ENCODE peak calls at places on chromosomes 16 and 17, in seven cellular contexts. X is SJSA1, Z is psoas muscle, T is stomach, Y is fibroblast of lung, S is heart left ventricle, A is transverse colon. C is an unnamed sample. For H3K4me1 and H3K27me3, the result is how much of the 10 kb centered on the place peaks cover.

GRCh38 chr16:78235876-78236275 is 136.4 kb downstream of the WWOX start:
- DNase-seq in S (no peak), Y (no peak), Z (no peak), X (no peak), T (no peak), A (no peak), C (no peak)

GRCh38 chr17:72989074-72989610 is 103.3 kb downstream of the SLC39A11 start:
- DNase-seq in Z (no peak), A (no peak), T (no peak), S (no peak), X (no peak), Y (no peak), C (no peak)

GRCh38 chr16:9061358-9061813 is 30.1 kb upstream of the HAPSTR1 start:
- DNase-seq in Y (peak), T (no peak), X (no peak), Z (peak), S (peak), A (peak), C (no peak)

GRCh38 chr16:87860553-87861299 is 8.6 kb downstream of the SLC7A5 start:
- DNase-seq in A (no peak), Z (peak), S (no peak), T (no peak), Y (peak), X (peak), C (no peak)

GRCh38 chr17:37388266-37388665 is 12.5 kb downstream of the C17orf78 start:
- DNase-seq in T (no peak), Z (no peak), Y (peak), S (no peak), X (no peak), A (no peak), C (no peak)

GRCh38 chr17:28706471-28707338 is 5.0 kb downstream of the PROCA1 start:
- DNase-seq in Y (no peak), T (no peak), A (no peak), Z (no peak), S (no peak), X (no peak), C (peak)

GRCh38 chr17:79914813-79915740 is 75.8 kb upstream of the CBX4 start:
- DNase-seq in A (no peak), T (no peak), Y (no peak), S (peak), X (no peak), Z (peak), C (no peak)

GRCh38 chr17:10226930-10227695 is 28.7 kb upstream of the GAS7 start:
- DNase-seq in Z (peak), A (peak), T (peak), S (peak), Y (no peak), X (peak), C (peak)

GRCh38 chr17:57859601-57860413 is 10.0 kb upstream of the MRPS23 start:
- DNase-seq in T (no peak), A (no peak), S (peak), Y (no peak), Z (no peak), X (no peak), C (no peak)

DNA sequence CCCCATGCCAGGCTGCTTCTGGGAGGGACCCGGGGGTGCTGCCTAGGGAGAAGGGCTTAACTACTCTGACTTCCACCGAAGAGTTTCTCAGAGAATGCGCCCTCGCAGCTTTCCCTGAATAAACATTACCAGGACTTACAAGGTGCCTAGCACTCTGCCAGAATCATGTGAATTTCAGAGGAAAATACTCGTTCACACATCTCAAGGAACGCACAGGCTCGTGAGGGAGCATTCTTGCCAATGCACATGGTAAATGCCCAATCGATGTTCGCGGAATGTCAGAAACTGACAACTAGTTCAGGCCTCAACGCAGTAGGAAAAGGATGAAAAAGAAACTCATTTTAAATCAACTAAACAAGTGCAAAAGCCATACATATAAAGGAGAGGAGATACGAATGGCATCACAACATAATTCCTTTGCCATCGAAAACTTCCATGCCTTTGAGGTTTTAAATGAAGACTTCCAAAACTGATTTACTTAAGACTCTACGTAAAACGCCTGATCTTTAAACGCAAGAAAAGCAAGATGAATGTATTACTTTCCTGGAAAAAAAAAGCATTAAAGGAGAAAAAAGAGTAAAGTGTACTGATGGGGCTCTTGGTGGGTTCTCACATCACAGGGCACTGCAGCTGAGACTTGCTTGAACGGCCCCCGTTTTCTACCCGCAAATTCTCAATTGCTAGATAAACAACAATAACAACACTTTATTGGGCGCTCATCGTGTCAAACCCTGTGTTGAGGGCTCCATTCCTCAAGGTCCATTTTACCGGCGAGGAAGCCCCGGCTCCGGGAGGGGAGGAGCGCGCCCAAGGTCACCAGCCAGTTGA is 827 bp downstream of the CMC2 start:
- DNase-seq in S (no peak), T (no peak), Z (no peak), X (no peak), A (peak), Y (no peak), C (no peak)
- H3K4me1 ChIP-seq in S (under half), T (under half), Z (under half), X (under half), A (under half), Y (under half), C (under half)

GRCh38 chr16:66372898-66373155 is 6.3 kb downstream of the CDH5 start:
- DNase-seq in Z (no peak), X (no peak), A (no peak), Y (no peak), T (no peak), S (no peak), C (peak)

GRCh38 chr16:66374176-66374575 is 7.7 kb downstream of the CDH5 start:
- DNase-seq in Z (no peak), T (no peak), S (no peak), A (no peak), X (no peak), Y (no peak), C (no peak)

GRCh38 chr16:66372078-66372897 is 5.8 kb downstream of the CDH5 start:
- DNase-seq in Z (no peak), Y (no peak), X (no peak), S (no peak), A (no peak), T (no peak), C (no peak)

GRCh38 chr16:66375451-66375850 is 9.0 kb downstream of the CDH5 start:
- DNase-seq in Z (no peak), X (no peak), Y (no peak), T (no peak), S (no peak), A (no peak), C (no peak)

GRCh38 chr16:66373667-66374066 is 7.2 kb downstream of the CDH5 start:
- DNase-seq in S (no peak), X (no peak), T (no peak), Y (no peak), A (no peak), Z (no peak), C (no peak)
- H3K27me3 ChIP-seq in S (under half), X (under half), T (under half), Y (under half), A (under half), Z (under half), C (under half)

DNA sequence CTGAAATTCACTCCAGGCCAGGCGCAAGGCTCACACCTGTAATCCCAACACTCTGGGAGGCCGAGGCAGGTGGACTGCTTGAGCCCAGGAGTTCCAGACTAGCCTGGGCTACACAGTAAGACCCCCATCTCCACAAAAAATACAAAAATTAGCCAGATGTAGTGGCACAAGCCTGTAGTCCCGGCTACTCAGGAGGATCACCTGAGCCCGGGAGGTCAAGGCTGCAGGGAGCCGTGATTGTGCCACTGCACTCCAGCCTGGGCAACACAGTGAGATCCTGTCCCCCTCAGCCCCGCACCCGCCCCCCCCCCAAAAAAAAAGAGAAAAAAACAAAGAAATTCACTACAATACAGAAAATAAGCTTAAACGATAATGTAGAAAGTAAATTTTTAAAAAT is 31.5 kb downstream of the MBTPS1 start:
- DNase-seq in Y (no peak), T (no peak), X (no peak), Z (no peak), A (no peak), S (no peak), C (no peak)
- H3K4me1 ChIP-seq in Y (under half), T (under half), X (under half), Z (under half), A (under half), S (under half), C (under half)

DNA sequence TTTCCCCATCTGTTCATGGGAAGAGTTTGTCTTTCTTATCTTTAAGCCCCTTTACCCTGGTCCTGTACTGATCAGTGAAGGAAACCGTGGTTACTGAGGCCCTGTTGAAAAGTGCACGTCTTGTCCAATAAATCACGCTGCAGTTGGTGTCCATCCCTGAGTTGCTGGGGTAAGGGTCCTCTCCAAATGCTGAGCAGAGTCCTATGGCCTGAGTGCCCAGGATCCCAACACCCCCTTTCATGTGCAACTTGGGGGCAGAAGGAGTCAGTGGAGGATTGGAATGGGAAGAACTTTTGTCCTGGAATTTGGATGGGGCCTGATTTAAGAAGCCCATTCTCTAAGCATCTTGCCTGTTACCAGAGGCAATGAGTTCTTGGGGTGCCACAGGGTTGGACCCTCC is 7.0 kb upstream of the TBX2 start:
- DNase-seq in S (no peak), Z (no peak), Y (no peak), A (no peak), T (no peak), X (no peak), C (no peak)
- H3K27me3 ChIP-seq in S (under half), Z (under half), Y (under half), A (under half), T (under half), X (under half), C (under half)

C was measured in Caco-2.